ENCODE peak calls at places on chromosomes 3 and 15, in nine cellular contexts. E is mesenchymal stem cell, U is right atrium auricular region, T is transverse colon, P is lower lobe of right lung, C is psoas muscle, V is left ventricle myocardium inferior, I is GM23338, N is pancreas. L is an unnamed sample.
A peak's percentile ranks its signal among the peaks of the same experiment; 100 is the strongest.

GRCh38 chr15:31267161-31268107 is 59.2 kb upstream of the KLF13 start:
- DNase-seq in E (no peak), U (peak; percentile 44), T (peak; percentile 8), P (no peak), C (no peak), V (peak; percentile 11), I (no peak), N (no peak), L (no peak)

GRCh38 chr15:89457086-89457485 is 39.3 kb downstream of the RHCG start:
- DNase-seq in E (peak; percentile 19), U (no peak), T (no peak), P (no peak), C (no peak), V (no peak), I (peak; percentile 74), N (no peak), L (peak; percentile 72)

GRCh38 chr15:67147410-67147949 is 82.1 kb downstream of the SMAD3 start:
- DNase-seq in E (no peak), U (no peak), T (no peak), P (no peak), C (no peak), V (no peak), I (no peak), N (no peak), L (no peak)

GRCh38 chr3:124859025-124859424 is 28.1 kb downstream of the ITGB5 start:
- DNase-seq in E (peak; percentile 97), U (no peak), T (no peak), P (no peak), C (no peak), V (no peak), I (no peak), N (no peak), L (peak; percentile 82)

GRCh38 chr3:150232992-150233451 is 175.1 kb upstream of the TSC22D2 start:
- DNase-seq in E (no peak), U (peak; percentile 62), T (no peak), P (no peak), C (no peak), V (peak; percentile 83), I (no peak), N (no peak), L (no peak)

GRCh38 chr3:39146083-39146501 is 7.3 kb downstream of the CSRNP1 start:
- DNase-seq in E (peak; percentile 65), U (no peak), T (peak; percentile 79), P (peak; percentile 78), C (no peak), V (no peak), I (no peak), N (no peak), L (no peak)

GRCh38 chr3:166283856-166284255 is 446.6 kb upstream of the BCHE start:
- DNase-seq in E (peak; percentile 68), U (no peak), T (no peak), P (no peak), C (no peak), V (no peak), I (no peak), N (no peak), L (no peak)

GRCh38 chr3:1294566-1294965 is 201.7 kb downstream of the CNTN6 start:
- DNase-seq in E (peak; percentile 15), U (no peak), T (no peak), P (no peak), C (no peak), V (no peak), I (no peak), N (no peak), L (peak; percentile 42)

GRCh38 chr3:101038880-101039279 is 45.7 kb upstream of the ABI3BP start:
- DNase-seq in E (no peak), U (no peak), T (no peak), P (no peak), C (no peak), V (no peak), I (no peak), N (no peak), L (no peak)

GRCh38 chr3:128175768-128176167 is 22.5 kb downstream of the EEFSEC start:
- DNase-seq in E (no peak), U (no peak), T (no peak), P (no peak), C (no peak), V (no peak), I (no peak), N (no peak), L (no peak)

GRCh38 chr3:117202415-117202814 is 492.8 kb downstream of the TUSC7 start:
- DNase-seq in E (no peak), U (no peak), T (no peak), P (no peak), C (no peak), V (no peak), I (no peak), N (no peak), L (no peak)

GRCh38 chr15:40079456-40079855 is 29.2 kb downstream of the BMF start:
- DNase-seq in E (no peak), U (no peak), T (no peak), P (no peak), C (no peak), V (no peak), I (no peak), N (no peak), L (no peak)

GRCh38 chr15:40080847-40081246 is 27.8 kb downstream of the BMF start:
- DNase-seq in E (no peak), U (no peak), T (no peak), P (no peak), C (no peak), V (no peak), I (no peak), N (no peak), L (no peak)

GRCh38 chr15:40082195-40082868 is 26.3 kb downstream of the BMF start:
- DNase-seq in E (no peak), U (no peak), T (peak; percentile 74), P (no peak), C (no peak), V (no peak), I (no peak), N (no peak), L (no peak)

GRCh38 chr15:40081691-40082194 is 26.9 kb downstream of the BMF start:
- DNase-seq in E (peak; percentile 93), U (peak; percentile 84), T (peak; percentile 77), P (peak; percentile 65), C (peak; percentile 43), V (peak; percentile 78), I (peak; percentile 83), N (no peak), L (peak; percentile 87)

GRCh38 chr15:40080104-40080503 is 28.6 kb downstream of the BMF start:
- DNase-seq in E (no peak), U (no peak), T (no peak), P (no peak), C (no peak), V (no peak), I (no peak), N (no peak), L (no peak)
- H3K4me1 ChIP-seq in E (peaks cover 19% of the 10 kb centered on the region), U (no peaks in the 10 kb centered on the region), T (peaks cover 19% of the 10 kb centered on the region), P (peaks cover 35% of the 10 kb centered on the region), C (peaks cover 26% of the 10 kb centered on the region), V (peaks cover 32% of the 10 kb centered on the region), I (peaks cover 33% of the 10 kb centered on the region), N (peaks cover 12% of the 10 kb centered on the region), L (peaks cover 18% of the 10 kb centered on the region)

DNA sequence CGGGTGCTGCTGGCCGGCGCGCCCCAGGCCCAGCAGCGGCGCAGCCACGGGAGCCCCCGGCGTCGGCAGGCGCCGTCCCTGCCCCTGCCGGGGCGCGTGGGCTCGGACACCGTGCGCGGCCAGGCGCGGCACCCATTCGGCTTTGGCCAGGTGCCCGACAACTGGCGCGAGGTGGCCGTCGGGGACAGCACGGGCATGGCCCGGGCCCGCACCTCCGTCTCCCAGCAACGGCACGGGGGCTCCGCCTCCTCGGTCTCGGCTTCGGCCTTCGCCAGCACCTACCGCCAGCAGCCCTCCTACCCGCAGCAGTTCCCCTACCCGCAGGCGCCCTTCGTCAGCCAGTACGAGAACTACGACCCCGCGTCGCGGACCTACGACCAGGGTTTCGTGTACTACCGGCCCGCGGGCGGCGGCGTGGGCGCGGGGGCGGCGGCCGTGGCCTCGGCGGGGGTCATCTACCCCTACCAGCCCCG is 777 bp downstream of the LOXL1 start:
- DNase-seq in E (peak; percentile 54), U (no peak), T (peak; percentile 63), P (peak; percentile 75), C (peak; percentile 60), V (peak; percentile 72), I (peak; percentile 75), N (peak; percentile 94), L (peak; percentile 70)
- H3K4me1 ChIP-seq in E (peaks cover 65% of the 10 kb centered on the region), U (no peaks in the 10 kb centered on the region), T (peaks cover 19% of the 10 kb centered on the region), P (peaks cover 64% of the 10 kb centered on the region), C (peaks cover 38% of the 10 kb centered on the region), V (peaks cover 94% of the 10 kb centered on the region), I (peaks cover 43% of the 10 kb centered on the region), N (peaks cover 6% of the 10 kb centered on the region), L (peaks cover 19% of the 10 kb centered on the region)

DNA sequence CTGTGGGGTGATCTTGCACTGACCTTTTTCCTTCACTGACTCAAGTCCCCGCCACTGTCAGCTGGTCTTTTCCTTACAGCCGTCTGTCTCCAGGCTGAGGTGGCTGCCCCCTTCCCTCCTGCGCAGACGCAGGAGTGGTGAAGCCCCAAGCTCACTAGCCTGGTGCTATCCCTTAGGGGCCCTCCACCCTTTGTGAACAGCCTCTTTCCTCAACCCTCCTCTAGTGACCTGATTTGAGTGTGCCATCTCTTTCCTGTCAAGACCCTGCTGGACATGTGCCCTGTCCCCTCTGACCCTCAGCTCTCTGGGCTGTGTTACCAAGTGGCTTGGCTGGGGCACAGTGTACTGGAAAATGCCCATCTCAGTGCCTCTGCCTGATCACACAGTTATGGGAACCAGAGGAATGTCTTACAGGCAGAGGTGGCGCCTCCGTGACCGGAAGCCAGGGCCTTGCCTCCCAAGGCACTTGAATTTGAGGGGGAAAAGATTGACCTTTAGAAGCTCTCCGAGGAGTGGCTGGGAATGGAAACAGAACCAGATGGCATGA is 8.7 kb downstream of the KBTBD13 start:
- DNase-seq in E (no peak), U (no peak), T (no peak), P (peak; percentile 56), C (no peak), V (no peak), I (no peak), N (no peak), L (no peak)
- H3K4me1 ChIP-seq in E (peaks cover 21% of the 10 kb centered on the region), U (no peaks in the 10 kb centered on the region), T (peaks cover 35% of the 10 kb centered on the region), P (peaks cover 80% of the 10 kb centered on the region), C (peaks cover 59% of the 10 kb centered on the region), V (peaks cover 99% of the 10 kb centered on the region), I (peaks cover 41% of the 10 kb centered on the region), N (no peaks in the 10 kb centered on the region), L (peaks cover 21% of the 10 kb centered on the region)

GRCh38 chr15:60655252-60655651 is 176.3 kb upstream of the ICE2 start:
- DNase-seq in E (no peak), U (no peak), T (no peak), P (no peak), C (no peak), V (no peak), I (no peak), N (no peak), L (peak; percentile 59)

GRCh38 chr15:60651155-60651554 is 172.2 kb upstream of the ICE2 start:
- DNase-seq in E (no peak), U (no peak), T (no peak), P (no peak), C (no peak), V (no peak), I (no peak), N (no peak), L (no peak)

GRCh38 chr15:60652245-60652644 is 173.3 kb upstream of the ICE2 start:
- DNase-seq in E (no peak), U (no peak), T (no peak), P (no peak), C (no peak), V (no peak), I (no peak), N (no peak), L (no peak)

GRCh38 chr15:60651734-60652141 is 172.8 kb upstream of the ICE2 start:
- DNase-seq in E (no peak), U (no peak), T (no peak), P (no peak), C (no peak), V (no peak), I (peak; percentile 28), N (no peak), L (peak; percentile 49)

GRCh38 chr15:60652870-60653269 is 173.9 kb upstream of the ICE2 start:
- DNase-seq in E (no peak), U (no peak), T (no peak), P (no peak), C (no peak), V (no peak), I (no peak), N (no peak), L (no peak)
- H3K4me1 ChIP-seq in E (no peaks in the 10 kb centered on the region), U (no peaks in the 10 kb centered on the region), T (no peaks in the 10 kb centered on the region), P (peaks cover 42% of the 10 kb centered on the region), C (peaks cover 54% of the 10 kb centered on the region), V (peaks cover 4% of the 10 kb centered on the region), I (peaks cover 37% of the 10 kb centered on the region), N (no peaks in the 10 kb centered on the region), L (peaks cover 14% of the 10 kb centered on the region)